ENCODE peak calls at places on chromosomes 11 and 22, in eight cellular contexts. A, U, J, D, B, Y, O and V are unnamed samples. For H3K9me3 and H3K4me1, the result is how much of the 10 kb centered on the place peaks cover.

GRCh38 chr11:17828311-17828751 is 93.8 kb downstream of the KCNC1 start:
- DNase-seq in A (no peak), U (peak), J (peak), D (peak), B (no peak), Y (no peak), O (peak), V (peak)

GRCh38 chr11:94740083-94740974 is 27.8 kb upstream of the AMOTL1 start:
- DNase-seq in A (peak), U (peak), J (no peak), D (peak), B (no peak), Y (no peak), O (peak), V (peak)

GRCh38 chr11:26285593-26285992 is 46.3 kb upstream of the ANO3 start:
- DNase-seq in A (no peak), U (no peak), J (no peak), D (no peak), B (no peak), Y (no peak), O (no peak), V (no peak)

GRCh38 chr11:7531011-7531410 is 17.2 kb downstream of the PPFIBP2 start:
- DNase-seq in A (no peak), U (no peak), J (no peak), D (no peak), B (no peak), Y (no peak), O (no peak), V (no peak)

GRCh38 chr11:75852406-75853017 is 37.5 kb downstream of the UVRAG start:
- DNase-seq in A (no peak), U (no peak), J (no peak), D (no peak), B (no peak), Y (no peak), O (no peak), V (no peak)

GRCh38 chr22:40412441-40412840 is 42.0 kb downstream of the SGSM3 start:
- DNase-seq in A (no peak), U (no peak), J (no peak), D (no peak), B (no peak), Y (no peak), O (no peak), V (no peak)

GRCh38 chr11:3014314-3014938 is 22.3 kb upstream of the NAP1L4 start:
- DNase-seq in A (no peak), U (no peak), J (no peak), D (no peak), B (no peak), Y (no peak), O (peak), V (no peak)

GRCh38 chr11:93988455-93988854 is 32.7 kb upstream of the HEPHL1 start:
- DNase-seq in A (no peak), U (no peak), J (no peak), D (no peak), B (no peak), Y (no peak), O (no peak), V (no peak)

GRCh38 chr11:74322667-74323066 is 11.2 kb upstream of the P4HA3 start:
- DNase-seq in A (no peak), U (no peak), J (peak), D (no peak), B (no peak), Y (no peak), O (no peak), V (peak)

GRCh38 chr11:60485987-60486386 is 6.6 kb upstream of the MS4A12 start:
- DNase-seq in A (no peak), U (no peak), J (no peak), D (peak), B (peak), Y (no peak), O (peak), V (no peak)

DNA sequence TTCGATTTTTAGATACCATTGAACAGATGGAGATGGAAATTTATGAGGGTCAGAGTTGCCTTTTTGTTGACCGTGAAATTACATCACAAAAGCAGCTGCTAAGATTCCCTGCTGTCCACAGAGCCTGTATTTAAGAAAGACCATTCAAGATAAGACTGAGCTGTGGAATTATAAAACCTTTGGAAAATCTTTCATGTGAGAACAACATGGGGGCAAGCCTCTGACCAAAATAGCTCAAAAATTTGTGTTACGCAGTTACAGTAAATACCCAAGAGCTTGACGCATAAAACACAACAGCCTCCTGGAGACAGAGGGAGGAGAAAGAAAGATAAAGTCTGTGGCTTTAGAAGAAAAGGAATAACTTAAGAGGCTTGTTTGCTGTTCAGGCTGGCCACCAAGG is 172.4 kb downstream of the AASDHPPT start:
- DNase-seq in A (no peak), U (no peak), J (no peak), D (peak), B (no peak), Y (no peak), O (no peak), V (no peak)
- H3K9me3 ChIP-seq in A (under half), U (under half), J (under half), D (under half), B (under half), Y (under half), O (under half), V (under half)

GRCh38 chr11:133898770-133899115 is 53.4 kb upstream of the SPATA19 start:
- DNase-seq in A (peak), U (no peak), J (no peak), D (no peak), B (no peak), Y (no peak), O (peak), V (no peak)
- TF ChIP-seq POLR2A in A (no peak), U (no peak), J (no peak), D (no peak), B (no peak), Y (no peak), O (no peak), V (no peak)

GRCh38 chr22:42891696-42892095 is 34.6 kb upstream of the ARFGAP3 start:
- DNase-seq in A (no peak), U (no peak), J (no peak), D (peak), B (no peak), Y (no peak), O (no peak), V (no peak)

GRCh38 chr22:42891008-42891407 is 33.9 kb upstream of the ARFGAP3 start:
- DNase-seq in A (no peak), U (no peak), J (no peak), D (no peak), B (no peak), Y (no peak), O (no peak), V (no peak)

GRCh38 chr22:42893366-42894150 is 36.5 kb upstream of the ARFGAP3 start:
- DNase-seq in A (no peak), U (no peak), J (no peak), D (peak), B (no peak), Y (no peak), O (no peak), V (no peak)

GRCh38 chr22:42892156-42892555 is 35.1 kb upstream of the ARFGAP3 start:
- DNase-seq in A (no peak), U (no peak), J (no peak), D (no peak), B (no peak), Y (no peak), O (no peak), V (no peak)

DNA sequence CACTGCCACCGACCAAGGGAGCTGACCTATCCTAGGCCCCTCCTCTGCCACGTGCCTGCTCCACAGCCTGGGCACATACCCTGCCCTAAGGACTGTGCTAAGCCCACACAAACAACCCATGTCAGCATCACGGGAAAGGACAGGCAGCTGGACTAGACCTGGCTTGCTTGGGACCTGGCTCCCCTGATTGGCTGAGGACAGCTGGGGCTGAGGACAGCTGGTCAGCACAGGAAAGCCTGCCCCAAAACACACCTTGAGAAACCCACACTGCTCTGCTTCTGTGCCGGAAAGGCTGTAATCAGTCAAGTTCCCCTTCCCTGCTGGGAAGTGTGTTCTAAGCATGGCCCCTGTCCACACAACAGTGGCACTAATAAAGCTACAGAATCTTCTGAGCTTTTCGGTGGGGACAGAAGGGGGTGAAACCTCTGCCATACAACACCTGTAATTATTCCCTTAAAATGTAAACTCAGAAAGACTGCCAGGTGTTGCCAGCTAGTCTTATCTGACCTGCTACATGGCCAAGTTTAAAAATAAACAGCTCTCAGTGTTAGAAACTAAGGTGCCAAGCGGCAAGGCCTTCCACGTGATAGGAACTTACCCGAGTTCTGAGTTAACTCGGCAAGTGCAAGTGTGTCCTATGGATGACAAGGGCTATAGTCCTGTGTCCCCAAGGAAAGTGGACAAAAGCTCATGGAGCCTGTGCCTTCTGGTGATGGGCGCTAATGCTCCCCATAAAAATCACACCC is 35.7 kb upstream of the ARFGAP3 start:
- DNase-seq in A (no peak), U (no peak), J (no peak), D (peak), B (no peak), Y (no peak), O (no peak), V (peak)
- H3K4me1 ChIP-seq in A (half or more), U (under half), J (under half), D (half or more), B (under half), Y (under half), O (under half), V (under half)

GRCh38 chr11:48261600-48261999 is 2.1 kb upstream of the OR4X1 start:
- DNase-seq in A (no peak), U (no peak), J (no peak), D (no peak), B (no peak), Y (no peak), O (no peak), V (no peak)

GRCh38 chr11:48263416-48263911 is at the start of gene OR4X1:
- DNase-seq in A (no peak), U (no peak), J (no peak), D (no peak), B (no peak), Y (no peak), O (no peak), V (no peak)
- H3K9me3 ChIP-seq in A (under half), U (under half), J (under half), D (under half), B (under half), Y (under half), O (under half), V (under half)

DNA sequence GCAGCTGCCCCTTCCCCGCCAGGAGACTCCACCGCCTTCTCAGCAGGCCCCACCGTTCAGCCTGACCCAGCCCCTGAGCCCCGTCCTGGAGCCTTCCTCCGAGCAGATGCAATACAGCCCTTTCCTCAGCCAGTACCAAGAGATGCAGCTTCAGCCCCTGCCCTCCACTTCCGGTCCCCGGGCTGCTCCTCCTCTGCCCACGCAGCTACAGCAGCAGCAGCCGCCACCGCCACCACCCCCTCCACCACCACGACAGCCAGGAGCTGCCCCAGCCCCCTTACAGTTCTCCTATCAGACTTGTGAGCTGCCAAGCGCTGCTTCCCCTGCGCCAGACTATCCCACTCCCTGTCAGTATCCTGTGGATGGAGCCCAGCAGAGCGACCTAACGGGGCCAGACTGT is 42.6 kb downstream of the PPP2R1B start:
- DNase-seq in A (no peak), U (no peak), J (no peak), D (no peak), B (no peak), Y (no peak), O (no peak), V (no peak)
- TF ChIP-seq POLR2A in A (no peak), U (no peak), J (no peak), D (no peak), B (no peak), Y (no peak), O (no peak), V (no peak)